ENCODE peak calls at places on chromosome 21, in seven cellular contexts. L is MM.1S, X is PC-9, C is GM23338, I is HCT116, Z is hepatocyte, O is PC-3. Q is an unnamed sample.

GRCh38 chr21:45511007-45511406 is 31.2 kb downstream of the SLC19A1 start:
- DNase-seq in I (no peak), L (no peak), O (no peak), Z (no peak), C (no peak), X (no peak), Q (no peak)

GRCh38 chr21:24045775-24046215 is 1561.5 kb downstream of the MRPL39 start:
- DNase-seq in I (no peak), C (peak; percentile 13), Z (peak; percentile 9), L (peak; percentile 57), X (no peak), O (peak; percentile 90), Q (peak; percentile 0)

GRCh38 chr21:45455321-45456013 is 50.5 kb downstream of the COL18A1 start:
- DNase-seq in I (no peak), X (no peak), L (no peak), C (no peak), Z (no peak), O (peak; percentile 69), Q (peak; percentile 69)

GRCh38 chr21:31316488-31317169 is 27.4 kb downstream of the TIAM1 start:
- DNase-seq in Z (no peak), X (peak; percentile 86), O (peak; percentile 91), C (no peak), L (no peak), I (peak; percentile 91), Q (peak; percentile 46)

GRCh38 chr21:29904359-29905282 is 35.2 kb downstream of the GRIK1 start:
- DNase-seq in C (peak; percentile 17), O (peak; percentile 24), L (no peak), I (no peak), Z (no peak), X (no peak), Q (peak; percentile 38)

GRCh38 chr21:46081862-46082637 is 15.9 kb upstream of the COL6A2 start:
- DNase-seq in I (no peak), L (no peak), O (no peak), C (no peak), X (no peak), Z (no peak), Q (no peak)

GRCh38 chr21:45998276-45998701 is 16.7 kb downstream of the COL6A1 start:
- DNase-seq in O (no peak), L (no peak), X (no peak), I (no peak), C (no peak), Z (no peak), Q (no peak)

GRCh38 chr21:38790961-38791360 is 14.8 kb upstream of the ETS2 start:
- DNase-seq in Z (no peak), I (no peak), X (no peak), C (no peak), L (no peak), O (no peak), Q (no peak)

GRCh38 chr21:37339527-37339889 is 27.1 kb upstream of the DYRK1A start:
- DNase-seq in I (no peak), X (no peak), Z (no peak), L (no peak), O (no peak), C (no peak), Q (peak; percentile 10)

GRCh38 chr21:45994738-45995685 is 13.4 kb downstream of the COL6A1 start:
- DNase-seq in Z (no peak), X (no peak), I (no peak), L (no peak), C (no peak), O (no peak), Q (no peak)

GRCh38 chr21:46129846-46130651 is 25.3 kb downstream of the FTCD start:
- DNase-seq in I (no peak), X (no peak), O (no peak), C (no peak), Z (no peak), L (no peak), Q (no peak)

GRCh38 chr21:38438476-38438893 is 59.8 kb downstream of the ERG start:
- DNase-seq in X (no peak), Z (peak; percentile 49), O (peak; percentile 16), I (no peak), L (no peak), C (no peak), Q (peak; percentile 59)

GRCh38 chr21:27213328-27213727 is 246.4 kb upstream of the ADAMTS5 start:
- DNase-seq in X (no peak), O (peak; percentile 9), Z (no peak), C (peak; percentile 62), L (no peak), I (no peak), Q (peak; percentile 20)

GRCh38 chr21:46021978-46022544 is 40.5 kb downstream of the COL6A1 start:
- DNase-seq in O (no peak), I (no peak), X (no peak), C (no peak), L (no peak), Z (peak; percentile 21), Q (peak; percentile 54)

GRCh38 chr21:38952890-38953289 is 147.2 kb downstream of the ETS2 start:
- DNase-seq in Z (no peak), O (no peak), C (no peak), I (no peak), X (no peak), L (no peak), Q (peak; percentile 42)

GRCh38 chr21:25412090-25412489 is 195.2 kb downstream of the MRPL39 start:
- DNase-seq in C (no peak), O (no peak), L (no peak), I (no peak), Z (no peak), X (no peak), Q (no peak)

GRCh38 chr21:16667395-16667794 is 845.4 kb upstream of the CXADR start:
- DNase-seq in L (no peak), Z (no peak), I (no peak), C (no peak), X (no peak), O (no peak), Q (no peak)

GRCh38 chr21:37986751-37987399 is 70.6 kb upstream of the KCNJ6 start:
- DNase-seq in I (no peak), Z (no peak), X (peak; percentile 36), L (no peak), C (no peak), O (peak; percentile 71), Q (no peak)

GRCh38 chr21:42809171-42809570 is 70.2 kb downstream of the WDR4 start:
- DNase-seq in I (no peak), L (no peak), C (no peak), Z (no peak), X (no peak), O (no peak), Q (no peak)
- H3K9me2 ChIP-seq in I (no peaks in the 10 kb centered on the region), L (no peaks in the 10 kb centered on the region), C (no peaks in the 10 kb centered on the region), Z (no peaks in the 10 kb centered on the region), X (no peaks in the 10 kb centered on the region), O (no peaks in the 10 kb centered on the region), Q (no peaks in the 10 kb centered on the region)

GRCh38 chr21:40043866-40044265 is 176.6 kb downstream of the PCP4 start:
- DNase-seq in C (no peak), Z (no peak), I (no peak), X (no peak), O (no peak), L (no peak), Q (no peak)

GRCh38 chr21:40047211-40047610 is 180.0 kb downstream of the PCP4 start:
- DNase-seq in Z (no peak), C (no peak), O (no peak), X (no peak), L (no peak), I (no peak), Q (no peak)

GRCh38 chr21:40043423-40043822 is 176.2 kb downstream of the PCP4 start:
- DNase-seq in L (no peak), O (no peak), I (no peak), C (peak; percentile 2), X (no peak), Z (no peak), Q (no peak)

DNA sequence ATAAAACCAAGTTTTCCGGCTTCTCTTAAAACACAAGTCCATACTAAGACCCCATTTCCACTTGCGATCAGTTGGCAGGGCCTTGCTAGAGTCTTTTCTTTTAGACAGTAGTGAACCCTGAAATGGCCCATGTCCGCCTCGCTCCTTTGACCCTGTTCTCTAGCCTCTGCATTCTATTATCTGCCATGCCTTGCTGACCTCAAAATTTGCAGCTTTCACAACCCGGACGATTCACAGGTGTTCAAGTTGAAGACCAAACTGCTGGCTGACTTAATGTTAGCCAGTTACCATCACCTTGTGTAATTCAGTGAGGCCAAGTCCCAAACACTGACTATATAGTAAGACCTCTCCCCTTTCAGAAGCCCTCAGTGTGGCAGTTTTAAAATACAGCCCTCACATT is 174.2 kb downstream of the PCP4 start:
- DNase-seq in X (no peak), L (peak; percentile 57), O (no peak), I (no peak), C (no peak), Z (no peak), Q (no peak)
- TF ChIP-seq EZH2 in X (no peak), L (no peak), O (no peak), I (no peak), C (no peak), Z (no peak), Q (no peak)

DNA sequence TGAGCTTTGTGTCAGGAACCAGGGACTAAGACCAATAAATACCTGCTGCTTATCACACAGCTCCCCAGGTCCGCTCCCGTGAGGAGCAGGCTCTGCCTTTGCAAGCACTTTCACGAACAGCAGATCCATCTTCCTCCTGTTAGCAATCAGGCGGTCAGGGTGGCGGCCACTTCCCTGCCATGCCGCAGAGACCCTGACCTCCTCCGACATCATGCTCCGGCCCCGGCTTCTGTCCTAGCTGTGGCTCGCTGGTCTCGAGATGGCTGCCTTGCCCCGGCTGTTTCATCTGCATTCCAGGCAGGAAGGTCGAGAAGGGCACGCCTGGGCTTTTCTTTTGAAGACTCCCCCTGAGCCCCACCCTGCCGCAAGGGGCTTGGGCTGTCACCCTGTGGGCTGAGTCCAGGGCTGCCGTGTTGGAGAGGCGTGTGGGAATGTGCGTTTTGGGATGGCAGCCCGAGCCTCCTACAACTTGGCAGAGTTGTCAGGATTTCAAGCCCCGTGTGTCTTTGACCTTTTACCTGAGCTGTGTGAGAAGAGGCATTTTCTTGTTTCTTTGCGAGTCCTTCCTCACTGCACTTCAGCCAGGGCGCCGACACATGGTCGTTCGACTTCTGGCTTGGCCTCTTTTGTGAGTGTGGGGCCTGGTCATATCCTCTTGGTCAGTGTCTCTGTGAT is 59.5 kb downstream of the AGPAT3 start:
- DNase-seq in O (no peak), C (no peak), Z (peak; percentile 49), I (no peak), X (no peak), L (no peak), Q (no peak)
- H3K9me2 ChIP-seq in O (no peaks in the 10 kb centered on the region), C (no peaks in the 10 kb centered on the region), Z (no peaks in the 10 kb centered on the region), I (no peaks in the 10 kb centered on the region), X (no peaks in the 10 kb centered on the region), L (no peaks in the 10 kb centered on the region), Q (no peaks in the 10 kb centered on the region)

GRCh38 chr21:41951876-41952567 is 1.8 kb downstream of the C2CD2 start:
- DNase-seq in C (no peak), O (no peak), Z (no peak), L (no peak), X (no peak), I (no peak), Q (no peak)

GRCh38 chr21:41952568-41953248 is 1.1 kb downstream of the C2CD2 start:
- DNase-seq in I (no peak), L (no peak), O (peak; percentile 37), X (no peak), Z (no peak), C (peak; percentile 49), Q (no peak)

GRCh38 chr21:41953831-41954653 is at the start of gene C2CD2:
- DNase-seq in C (peak; percentile 78), L (peak; percentile 57), X (no peak), Z (peak; percentile 79), O (peak; percentile 79), I (no peak), Q (peak; percentile 85)

GRCh38 chr21:41954654-41955499 is 1.1 kb upstream of the C2CD2 start:
- DNase-seq in X (no peak), C (no peak), O (no peak), I (no peak), L (no peak), Z (no peak), Q (no peak)

GRCh38 chr21:41953249-41953830 is 478 bp downstream of the C2CD2 start:
- DNase-seq in C (peak; percentile 32), I (no peak), Z (peak; percentile 42), L (no peak), O (peak; percentile 23), X (no peak), Q (peak; percentile 65)
- TF ChIP-seq EZH2 in C (no peak), I (no peak), Z (no peak), L (no peak), O (no peak), X (no peak), Q (no peak)